ENCODE peak calls at places on chromosomes 4 and X, in nine cellular contexts. One of them, this sample, is unnamed.

GRCh38 chr4:168095776-168096443 is 3.6 kb downstream of the ANXA10 start:
- DNase-seq in tibial artery: no peak
- DNase-seq in osteocyte: no peak
- DNase-seq in nucleus accumbens: no peak
- DNase-seq in non-pigmented ciliary epithelial cell: no peak
- DNase-seq in germinal center: no peak
- DNase-seq in upper lobe of left lung: no peak
- DNase-seq in astrocyte: peak
- DNase-seq in ureter: no peak
- DNase-seq in this sample: no peak

GRCh38 chr4:123390846-123391456 is 5.6 kb upstream of the SPRY1 start:
- DNase-seq in tibial artery: no peak
- DNase-seq in germinal center: no peak
- DNase-seq in upper lobe of left lung: no peak
- DNase-seq in astrocyte: no peak
- DNase-seq in non-pigmented ciliary epithelial cell: no peak
- DNase-seq in osteocyte: no peak
- DNase-seq in ureter: no peak
- DNase-seq in nucleus accumbens: no peak
- DNase-seq in this sample: peak

GRCh38 chr4:33831667-33832066 is 2412.6 kb downstream of the ARAP2 start:
- DNase-seq in osteocyte: no peak
- DNase-seq in astrocyte: peak
- DNase-seq in nucleus accumbens: no peak
- DNase-seq in non-pigmented ciliary epithelial cell: no peak
- DNase-seq in germinal center: no peak
- DNase-seq in upper lobe of left lung: no peak
- DNase-seq in ureter: no peak
- DNase-seq in tibial artery: no peak
- DNase-seq in this sample: no peak

GRCh38 chrX:17788439-17788838 is 51.1 kb downstream of the SCML1 start:
- DNase-seq in germinal center: peak
- DNase-seq in osteocyte: no peak
- DNase-seq in astrocyte: peak
- DNase-seq in ureter: no peak
- DNase-seq in nucleus accumbens: no peak
- DNase-seq in tibial artery: no peak
- DNase-seq in upper lobe of left lung: peak
- DNase-seq in non-pigmented ciliary epithelial cell: peak
- DNase-seq in this sample: peak

GRCh38 chrX:34629572-34629971 is 27.5 kb downstream of the TMEM47 start:
- DNase-seq in ureter: no peak
- DNase-seq in germinal center: no peak
- DNase-seq in nucleus accumbens: no peak
- DNase-seq in osteocyte: no peak
- DNase-seq in upper lobe of left lung: no peak
- DNase-seq in astrocyte: peak
- DNase-seq in tibial artery: no peak
- DNase-seq in non-pigmented ciliary epithelial cell: no peak
- DNase-seq in this sample: no peak

GRCh38 chr4:87848622-87849351 is 16.0 kb downstream of the MEPE start:
- DNase-seq in ureter: peak
- DNase-seq in nucleus accumbens: no peak
- DNase-seq in astrocyte: peak
- DNase-seq in osteocyte: no peak
- DNase-seq in tibial artery: peak
- DNase-seq in germinal center: peak
- DNase-seq in non-pigmented ciliary epithelial cell: no peak
- DNase-seq in upper lobe of left lung: peak
- DNase-seq in this sample: peak

GRCh38 chrX:261858-262390 is 19.3 kb upstream of the PLCXD1 start:
- DNase-seq in tibial artery: no peak
- DNase-seq in upper lobe of left lung: no peak
- DNase-seq in osteocyte: peak
- DNase-seq in ureter: peak
- DNase-seq in germinal center: no peak
- DNase-seq in nucleus accumbens: no peak
- DNase-seq in astrocyte: no peak
- DNase-seq in non-pigmented ciliary epithelial cell: no peak
- DNase-seq in this sample: peak

GRCh38 chr4:20723019-20723418 is 22.8 kb downstream of the PACRGL start:
- DNase-seq in germinal center: no peak
- DNase-seq in osteocyte: no peak
- DNase-seq in non-pigmented ciliary epithelial cell: no peak
- DNase-seq in upper lobe of left lung: no peak
- DNase-seq in tibial artery: no peak
- DNase-seq in ureter: no peak
- DNase-seq in nucleus accumbens: no peak
- DNase-seq in astrocyte: no peak
- DNase-seq in this sample: no peak

GRCh38 chr4:21569638-21570037 is 378.9 kb downstream of the KCNIP4 start:
- DNase-seq in non-pigmented ciliary epithelial cell: no peak
- DNase-seq in germinal center: no peak
- DNase-seq in upper lobe of left lung: no peak
- DNase-seq in ureter: no peak
- DNase-seq in nucleus accumbens: no peak
- DNase-seq in osteocyte: no peak
- DNase-seq in astrocyte: no peak
- DNase-seq in tibial artery: no peak
- DNase-seq in this sample: no peak

GRCh38 chr4:7597281-7597680 is 162.6 kb upstream of the PSAPL1 start:
- DNase-seq in tibial artery: no peak
- DNase-seq in nucleus accumbens: no peak
- DNase-seq in osteocyte: no peak
- DNase-seq in germinal center: no peak
- DNase-seq in ureter: no peak
- DNase-seq in astrocyte: no peak
- DNase-seq in upper lobe of left lung: no peak
- DNase-seq in non-pigmented ciliary epithelial cell: no peak
- DNase-seq in this sample: no peak